ENCODE peak calls at places on chromosomes 13 and 19, in five cellular contexts. One of them, this sample, is unnamed.

GRCh38 chr19:3411636-3412035 is 45.3 kb downstream of the NFIC start:
- DNase-seq in epithelial cell of prostate: no peak
- DNase-seq in A549: no peak
- DNase-seq in hepatocyte: no peak
- DNase-seq in RWPE1: no peak
- DNase-seq in this sample: no peak

GRCh38 chr19:11578342-11579142 is 1.1 kb upstream of the ACP5 start:
- DNase-seq in epithelial cell of prostate: no peak
- DNase-seq in A549: no peak
- DNase-seq in hepatocyte: peak; percentile 55
- DNase-seq in RWPE1: no peak
- DNase-seq in this sample: no peak

GRCh38 chr19:39087907-39088686 is 3.9 kb downstream of the ACP7 start:
- DNase-seq in epithelial cell of prostate: no peak
- DNase-seq in A549: no peak
- DNase-seq in hepatocyte: no peak
- DNase-seq in RWPE1: no peak
- DNase-seq in this sample: no peak

GRCh38 chr13:110028311-110028710 is 241.9 kb upstream of the IRS2 start:
- DNase-seq in epithelial cell of prostate: no peak
- DNase-seq in A549: no peak
- DNase-seq in hepatocyte: no peak
- DNase-seq in RWPE1: no peak
- DNase-seq in this sample: no peak

GRCh38 chr19:42132030-42132628 is at the start of gene POU2F2:
- DNase-seq in epithelial cell of prostate: no peak
- DNase-seq in A549: no peak
- DNase-seq in hepatocyte: no peak
- DNase-seq in RWPE1: no peak
- DNase-seq in this sample: peak; percentile 20

GRCh38 chr19:36051637-36052036 is 2.4 kb downstream of the THAP8 start:
- DNase-seq in epithelial cell of prostate: no peak
- DNase-seq in A549: no peak
- DNase-seq in hepatocyte: no peak
- DNase-seq in RWPE1: no peak
- DNase-seq in this sample: no peak

GRCh38 chr19:52048604-52049493 is at the start of gene ZNF432:
- DNase-seq in epithelial cell of prostate: no peak
- DNase-seq in A549: peak; percentile 96
- DNase-seq in hepatocyte: peak; percentile 96
- DNase-seq in RWPE1: peak; percentile 70
- DNase-seq in this sample: peak; percentile 90

GRCh38 chr13:113084094-113084942 is 21.3 kb upstream of the F7 start:
- DNase-seq in epithelial cell of prostate: no peak
- DNase-seq in A549: no peak
- DNase-seq in hepatocyte: no peak
- DNase-seq in RWPE1: no peak
- DNase-seq in this sample: no peak

GRCh38 chr19:39032164-39032918 is at the start of gene FBXO27:
- DNase-seq in epithelial cell of prostate: no peak
- DNase-seq in A549: peak; percentile 37
- DNase-seq in hepatocyte: peak; percentile 35
- DNase-seq in RWPE1: peak; percentile 53
- DNase-seq in this sample: no peak

GRCh38 chr13:112918746-112919145 is 50.3 kb upstream of the MCF2L start:
- DNase-seq in epithelial cell of prostate: no peak
- DNase-seq in A549: no peak
- DNase-seq in hepatocyte: no peak
- DNase-seq in RWPE1: no peak
- DNase-seq in this sample: no peak

GRCh38 chr19:30911491-30911890 is 437.7 kb downstream of the TSHZ3 start:
- DNase-seq in epithelial cell of prostate: no peak
- DNase-seq in A549: no peak
- DNase-seq in hepatocyte: no peak
- DNase-seq in RWPE1: no peak
- DNase-seq in this sample: no peak

GRCh38 chr13:43596924-43597598 is 189.7 kb downstream of the ENOX1 start:
- DNase-seq in epithelial cell of prostate: no peak
- DNase-seq in A549: no peak
- DNase-seq in hepatocyte: no peak
- DNase-seq in RWPE1: no peak
- DNase-seq in this sample: no peak

GRCh38 chr13:43074824-43075510 is 51.6 kb downstream of the DNAJC15 start:
- DNase-seq in epithelial cell of prostate: no peak
- DNase-seq in A549: no peak
- DNase-seq in hepatocyte: no peak
- DNase-seq in RWPE1: no peak
- DNase-seq in this sample: no peak

GRCh38 chr13:50123515-50123861 is 108.2 kb downstream of the KCNRG start:
- DNase-seq in epithelial cell of prostate: no peak
- DNase-seq in A549: no peak
- DNase-seq in hepatocyte: no peak
- DNase-seq in RWPE1: no peak
- DNase-seq in this sample: no peak

GRCh38 chr19:41771410-41771809 is 16.1 kb downstream of the CEACAM6 start:
- DNase-seq in epithelial cell of prostate: no peak
- DNase-seq in A549: no peak
- DNase-seq in hepatocyte: no peak
- DNase-seq in RWPE1: no peak
- DNase-seq in this sample: no peak

GRCh38 chr13:112756967-112757758 is 67.3 kb downstream of the ATP11A start:
- DNase-seq in epithelial cell of prostate: no peak
- DNase-seq in A549: no peak
- DNase-seq in hepatocyte: peak; percentile 39
- DNase-seq in RWPE1: no peak
- DNase-seq in this sample: no peak

GRCh38 chr13:82654851-82655517 is 1227.3 kb downstream of the SLITRK1 start:
- DNase-seq in epithelial cell of prostate: no peak
- DNase-seq in A549: no peak
- DNase-seq in hepatocyte: no peak
- DNase-seq in RWPE1: peak; percentile 11
- DNase-seq in this sample: no peak

GRCh38 chr19:16062789-16063188 is 13.5 kb upstream of the TPM4 start:
- DNase-seq in epithelial cell of prostate: no peak
- DNase-seq in A549: no peak
- DNase-seq in hepatocyte: peak; percentile 58
- DNase-seq in RWPE1: peak; percentile 57
- DNase-seq in this sample: no peak

GRCh38 chr19:532578-533484 is 1.3 kb downstream of the CDC34 start:
- DNase-seq in epithelial cell of prostate: no peak
- DNase-seq in A549: peak; percentile 63
- DNase-seq in hepatocyte: peak; percentile 83
- DNase-seq in RWPE1: peak; percentile 26
- DNase-seq in this sample: peak; percentile 77

GRCh38 chr19:35500611-35501010 is 10.3 kb upstream of the KRTDAP start:
- DNase-seq in epithelial cell of prostate: no peak
- DNase-seq in A549: no peak
- DNase-seq in hepatocyte: no peak
- DNase-seq in RWPE1: no peak
- DNase-seq in this sample: no peak

GRCh38 chr19:634975-635652 is 1.8 kb upstream of the POLRMT start:
- DNase-seq in epithelial cell of prostate: no peak
- DNase-seq in A549: peak; percentile 63
- DNase-seq in hepatocyte: no peak
- DNase-seq in RWPE1: no peak
- DNase-seq in this sample: no peak

GRCh38 chr19:43684326-43684725 is 14.4 kb upstream of the PLAUR start:
- DNase-seq in epithelial cell of prostate: no peak
- DNase-seq in A549: no peak
- DNase-seq in hepatocyte: no peak
- DNase-seq in RWPE1: no peak
- DNase-seq in this sample: no peak

GRCh38 chr19:44050740-44051653 is 839 bp upstream of the ZNF223 start:
- DNase-seq in epithelial cell of prostate: peak; percentile 31
- DNase-seq in A549: peak; percentile 27
- DNase-seq in hepatocyte: no peak
- DNase-seq in RWPE1: no peak
- DNase-seq in this sample: peak; percentile 12

GRCh38 chr13:100543872-100544602 is 44.6 kb downstream of the GGACT start:
- DNase-seq in epithelial cell of prostate: no peak
- DNase-seq in A549: no peak
- DNase-seq in hepatocyte: no peak
- DNase-seq in RWPE1: no peak
- DNase-seq in this sample: no peak

GRCh38 chr19:30621326-30621920 is 249.2 kb downstream of the ZNF536 start:
- DNase-seq in epithelial cell of prostate: no peak
- DNase-seq in A549: no peak
- DNase-seq in hepatocyte: no peak
- DNase-seq in RWPE1: no peak
- DNase-seq in this sample: no peak

GRCh38 chr13:41960195-41960699 is 662 bp downstream of the VWA8 start:
- DNase-seq in epithelial cell of prostate: no peak
- DNase-seq in A549: no peak
- DNase-seq in hepatocyte: peak; percentile 31
- DNase-seq in RWPE1: peak; percentile 33
- DNase-seq in this sample: no peak

GRCh38 chr13:51958217-51958547 is 53.1 kb downstream of the ATP7B start:
- DNase-seq in epithelial cell of prostate: no peak
- DNase-seq in A549: no peak
- DNase-seq in hepatocyte: peak; percentile 60
- DNase-seq in RWPE1: no peak
- DNase-seq in this sample: no peak

GRCh38 chr13:33743438-33744368 is 74.2 kb upstream of the RFC3 start:
- DNase-seq in epithelial cell of prostate: no peak
- DNase-seq in A549: no peak
- DNase-seq in hepatocyte: no peak
- DNase-seq in RWPE1: no peak
- DNase-seq in this sample: no peak

GRCh38 chr13:33740134-33740538 is 77.8 kb upstream of the RFC3 start:
- DNase-seq in epithelial cell of prostate: no peak
- DNase-seq in A549: no peak
- DNase-seq in hepatocyte: no peak
- DNase-seq in RWPE1: no peak
- DNase-seq in this sample: no peak

GRCh38 chr13:33735276-33735675 is 82.7 kb upstream of the RFC3 start:
- DNase-seq in epithelial cell of prostate: no peak
- DNase-seq in A549: no peak
- DNase-seq in hepatocyte: no peak
- DNase-seq in RWPE1: no peak
- DNase-seq in this sample: no peak

GRCh38 chr13:33742321-33742720 is 75.6 kb upstream of the RFC3 start:
- DNase-seq in epithelial cell of prostate: no peak
- DNase-seq in A549: no peak
- DNase-seq in hepatocyte: no peak
- DNase-seq in RWPE1: no peak
- DNase-seq in this sample: no peak

GRCh38 chr13:33739254-33739653 is 78.7 kb upstream of the RFC3 start:
- DNase-seq in epithelial cell of prostate: no peak
- DNase-seq in A549: no peak
- DNase-seq in hepatocyte: no peak
- DNase-seq in RWPE1: no peak
- DNase-seq in this sample: no peak
- H3K27ac ChIP-seq in epithelial cell of prostate: no peak overlapping the region
- H3K27ac ChIP-seq in A549: no peak overlapping the region
- H3K27ac ChIP-seq in hepatocyte: no peak overlapping the region
- H3K27ac ChIP-seq in RWPE1: no peak overlapping the region
- H3K27ac ChIP-seq in this sample: no peak overlapping the region

DNA sequence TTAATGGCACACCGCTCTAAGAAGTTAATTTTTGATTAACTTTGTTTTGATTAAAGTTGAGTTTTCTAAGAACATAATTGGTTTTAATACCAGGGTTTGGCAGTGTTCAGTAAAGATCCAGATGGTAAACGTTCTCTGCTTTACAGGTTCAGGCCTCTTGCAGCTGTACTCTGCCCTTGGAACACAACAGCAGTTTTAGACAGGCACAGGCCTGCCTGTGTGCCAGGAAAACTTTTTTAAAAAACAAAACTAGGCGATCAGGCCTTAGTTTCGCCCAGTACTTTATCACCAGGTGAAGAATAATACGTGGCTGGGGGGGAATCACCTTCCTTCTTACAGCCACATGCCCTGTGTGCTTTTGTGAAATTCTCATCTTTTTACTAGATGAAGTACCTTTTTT is 38.0 kb upstream of the TEX29 start:
- DNase-seq in epithelial cell of prostate: peak; percentile 27
- DNase-seq in A549: no peak
- DNase-seq in hepatocyte: no peak
- DNase-seq in RWPE1: no peak
- DNase-seq in this sample: no peak
- H3K27ac ChIP-seq in epithelial cell of prostate: peak overlapping the region; percentile 41
- H3K27ac ChIP-seq in A549: no peak overlapping the region
- H3K27ac ChIP-seq in hepatocyte: peak overlapping the region; percentile 42
- H3K27ac ChIP-seq in RWPE1: no peak overlapping the region
- H3K27ac ChIP-seq in this sample: peak overlapping the region; percentile 72

DNA sequence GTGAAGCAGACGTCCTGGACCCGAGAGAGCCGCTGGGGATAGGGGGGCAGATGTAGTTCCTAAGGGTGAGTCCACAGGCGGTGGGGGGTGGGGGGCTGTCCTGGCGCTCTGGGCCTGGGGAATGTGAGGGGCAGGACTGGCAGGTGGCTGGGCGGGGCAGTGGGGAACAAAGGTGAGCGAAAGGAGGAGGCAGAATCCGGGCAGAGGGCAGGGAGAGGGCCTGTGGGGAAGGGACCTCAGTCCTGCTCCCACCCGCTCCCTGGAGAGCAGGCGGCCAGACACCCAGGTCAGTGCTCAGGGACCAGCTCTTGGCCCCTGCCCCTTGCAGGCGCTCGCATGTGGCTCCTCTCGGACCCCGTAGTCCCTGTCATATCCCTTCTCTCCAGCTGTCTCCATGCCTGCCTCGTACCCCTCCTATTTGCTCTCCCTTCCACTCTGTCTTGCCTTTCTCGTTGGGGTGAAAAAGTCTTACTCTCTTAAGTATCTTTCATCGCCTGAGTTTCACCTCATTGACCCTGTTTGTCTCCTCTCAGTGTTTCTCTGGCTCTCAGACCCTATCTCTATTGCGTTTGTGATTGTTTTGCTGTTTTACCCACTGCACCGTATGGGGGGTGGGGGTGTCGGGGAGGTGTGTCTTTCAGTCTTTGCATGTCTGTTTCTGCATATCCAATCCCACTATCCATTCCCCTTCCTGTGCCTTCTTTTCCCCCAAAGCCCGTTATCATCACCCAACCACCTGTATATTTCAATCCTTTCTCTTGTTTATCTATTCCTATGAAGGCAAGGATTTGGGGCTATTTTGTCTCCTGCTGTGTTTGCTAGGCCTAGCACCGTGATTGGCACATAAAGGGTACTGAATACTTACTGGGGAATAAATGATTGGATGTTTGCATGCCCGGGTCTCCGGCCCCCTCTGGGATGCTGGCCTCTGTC is 5.8 kb downstream of the SPHK2 start:
- DNase-seq in epithelial cell of prostate: no peak
- DNase-seq in A549: no peak
- DNase-seq in hepatocyte: peak; percentile 73
- DNase-seq in RWPE1: no peak
- DNase-seq in this sample: no peak
- H3K27ac ChIP-seq in epithelial cell of prostate: no peak overlapping the region
- H3K27ac ChIP-seq in A549: peak overlapping the region; percentile 73
- H3K27ac ChIP-seq in hepatocyte: peak overlapping the region; percentile 90
- H3K27ac ChIP-seq in RWPE1: peak overlapping the region; percentile 99
- H3K27ac ChIP-seq in this sample: peak overlapping the region; percentile 90

DNA sequence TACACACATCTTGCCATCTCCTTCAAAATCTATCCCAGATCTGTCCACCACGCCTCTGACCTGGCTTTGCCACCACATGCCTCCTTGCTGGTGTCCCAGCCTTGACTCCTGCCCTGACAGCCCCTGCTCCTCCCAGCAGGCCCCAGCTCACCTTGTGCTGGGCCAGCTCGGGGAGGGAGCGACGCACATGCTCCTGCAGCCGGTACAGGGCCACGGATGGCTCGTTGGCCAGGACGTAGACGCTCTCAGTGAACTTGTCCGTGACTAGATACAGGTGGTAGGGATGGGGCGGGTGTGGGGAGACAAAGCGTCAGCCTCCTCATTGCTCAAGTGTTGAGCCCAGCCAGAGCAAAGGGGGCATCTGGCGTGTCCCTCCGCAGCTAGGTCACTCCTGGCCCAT is 5.2 kb downstream of the BORCS8 start:
- DNase-seq in epithelial cell of prostate: no peak
- DNase-seq in A549: no peak
- DNase-seq in hepatocyte: no peak
- DNase-seq in RWPE1: no peak
- DNase-seq in this sample: no peak
- H3K27ac ChIP-seq in epithelial cell of prostate: no peak overlapping the region
- H3K27ac ChIP-seq in A549: no peak overlapping the region
- H3K27ac ChIP-seq in hepatocyte: no peak overlapping the region
- H3K27ac ChIP-seq in RWPE1: peak overlapping the region; percentile 32
- H3K27ac ChIP-seq in this sample: no peak overlapping the region